ENCODE peak calls at places on chromosomes 13 and 19, in six cellular contexts. N is D721Med; D is CD4-positive, alpha-beta T cell; U is endodermal cell; Z is RWPE1; L is NB4. H is an unnamed sample.

GRCh38 chr13:49218493-49219051 is 1.6 kb upstream of the MLNR start:
- DNase-seq in Z (no peak), L (no peak), U (peak; percentile 71), D (no peak), N (no peak), H (no peak)

GRCh38 chr19:18029617-18030338 is 21.8 kb downstream of the ARRDC2 start:
- DNase-seq in U (no peak), Z (no peak), L (no peak), D (no peak), N (no peak), H (no peak)

GRCh38 chr13:42524487-42525034 is 49.4 kb upstream of the TNFSF11 start:
- DNase-seq in N (no peak), D (no peak), Z (no peak), U (no peak), L (no peak), H (no peak)

GRCh38 chr13:38346764-38347163 is 2.9 kb upstream of the UFM1 start:
- DNase-seq in L (no peak), U (no peak), N (no peak), Z (no peak), D (no peak), H (no peak)

GRCh38 chr19:33404916-33405315 is 31.4 kb downstream of the CEBPG start:
- DNase-seq in L (no peak), N (no peak), D (no peak), Z (no peak), U (no peak), H (no peak)

GRCh38 chr19:35228177-35228930 is at the start of gene FAM187B:
- DNase-seq in L (no peak), D (no peak), Z (no peak), N (no peak), U (no peak), H (no peak)

GRCh38 chr19:51417107-51417806 is at the start of gene SIGLEC10:
- DNase-seq in U (peak; percentile 52), L (peak; percentile 93), Z (no peak), N (no peak), D (no peak), H (no peak)

GRCh38 chr13:66347718-66348117 is 882.4 kb downstream of the PCDH9 start:
- DNase-seq in U (no peak), L (no peak), N (no peak), D (no peak), Z (no peak), H (no peak)

GRCh38 chr13:91740811-91741210 is 342.4 kb downstream of the GPC5 start:
- DNase-seq in Z (no peak), U (no peak), L (no peak), D (no peak), N (peak; percentile 27), H (no peak)

GRCh38 chr13:98484289-98485219 is 92.4 kb downstream of the STK24 start:
- DNase-seq in L (peak; percentile 93), D (peak; percentile 46), N (peak; percentile 59), U (peak; percentile 94), Z (peak; percentile 98), H (peak; percentile 67)

GRCh38 chr13:94706101-94706853 is 6.1 kb downstream of the SOX21 start:
- DNase-seq in Z (no peak), L (no peak), U (no peak), N (no peak), D (no peak), H (no peak)

GRCh38 chr13:32045963-32046785 is 14.6 kb downstream of the FRY start:
- DNase-seq in D (no peak), N (no peak), U (no peak), Z (no peak), L (peak; percentile 90), H (no peak)

GRCh38 chr19:37905936-37906867 is at the start of gene WDR87:
- DNase-seq in D (peak; percentile 46), Z (peak; percentile 39), L (peak; percentile 75), U (peak; percentile 95), N (peak; percentile 75), H (peak; percentile 71)

GRCh38 chr19:37903096-37903495 is 3.3 kb downstream of the WDR87 start:
- DNase-seq in U (no peak), L (no peak), N (no peak), D (no peak), Z (no peak), H (no peak)

GRCh38 chr19:37907735-37908066 is 693 bp downstream of the SIPA1L3 start:
- DNase-seq in L (no peak), U (no peak), N (no peak), Z (no peak), D (no peak), H (no peak)

GRCh38 chr19:37909661-37910199 is 2.7 kb downstream of the SIPA1L3 start:
- DNase-seq in U (no peak), N (no peak), Z (no peak), L (no peak), D (no peak), H (no peak)

DNA sequence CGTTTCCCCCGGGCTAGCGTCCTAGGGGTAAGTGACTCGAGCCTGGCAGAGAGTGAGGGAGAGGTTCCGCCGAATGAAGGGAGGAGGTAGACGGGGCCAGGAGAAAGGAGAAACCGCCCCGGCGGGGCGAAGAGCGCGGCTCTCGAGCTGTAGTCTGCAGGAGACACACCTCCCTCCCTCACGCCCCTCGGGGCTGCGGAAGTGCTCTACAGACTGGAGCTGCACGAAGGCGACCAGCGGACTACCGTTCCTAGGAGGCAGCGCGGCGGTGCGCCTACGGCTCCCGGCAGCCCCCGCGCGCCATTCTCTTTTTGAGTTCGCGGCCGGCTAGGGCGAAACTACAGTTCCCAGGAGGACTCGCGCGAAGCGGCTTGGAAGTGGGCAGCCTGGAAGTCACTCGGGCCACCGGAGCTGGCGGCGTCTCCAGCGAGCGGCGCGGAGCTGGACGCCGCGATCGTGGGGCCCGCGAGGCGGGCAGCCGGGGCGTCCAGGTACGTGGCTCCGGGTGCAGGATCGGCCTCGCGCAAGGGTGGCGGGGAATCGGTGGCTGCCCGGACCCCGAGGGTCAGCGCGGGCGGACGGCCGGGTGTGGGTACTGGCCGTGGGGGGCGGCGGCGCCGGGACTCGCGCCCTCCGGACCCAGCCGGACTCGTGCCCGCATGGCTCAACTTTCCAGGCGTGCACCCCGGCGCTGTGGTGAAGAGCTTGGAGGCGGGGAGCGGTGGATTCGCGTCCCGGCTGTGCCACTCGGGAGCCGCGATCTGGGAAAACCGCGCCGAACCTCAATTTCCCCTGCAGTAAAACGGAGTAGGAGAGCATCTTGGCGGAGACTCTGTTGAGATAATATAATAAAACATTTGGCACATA is at the start of gene SIPA1L3:
- DNase-seq in L (peak; percentile 95), Z (peak; percentile 89), D (peak; percentile 90), U (peak; percentile 99), N (peak; percentile 84), H (peak; percentile 94)
- TF ChIP-seq CTCF in L (no peak), Z (no peak), D (no peak), U (no peak), N (no peak), H (peak; percentile 12)

GRCh38 chr13:25406377-25406776 is 34.6 kb downstream of the ATP8A2 start:
- DNase-seq in L (peak; percentile 27), D (no peak), Z (no peak), U (peak; percentile 67), N (no peak), H (no peak)
- TF ChIP-seq CTCF in L (peak; percentile 41), D (no peak), Z (no peak), U (peak; percentile 73), N (peak; percentile 16), H (peak; percentile 13)

DNA sequence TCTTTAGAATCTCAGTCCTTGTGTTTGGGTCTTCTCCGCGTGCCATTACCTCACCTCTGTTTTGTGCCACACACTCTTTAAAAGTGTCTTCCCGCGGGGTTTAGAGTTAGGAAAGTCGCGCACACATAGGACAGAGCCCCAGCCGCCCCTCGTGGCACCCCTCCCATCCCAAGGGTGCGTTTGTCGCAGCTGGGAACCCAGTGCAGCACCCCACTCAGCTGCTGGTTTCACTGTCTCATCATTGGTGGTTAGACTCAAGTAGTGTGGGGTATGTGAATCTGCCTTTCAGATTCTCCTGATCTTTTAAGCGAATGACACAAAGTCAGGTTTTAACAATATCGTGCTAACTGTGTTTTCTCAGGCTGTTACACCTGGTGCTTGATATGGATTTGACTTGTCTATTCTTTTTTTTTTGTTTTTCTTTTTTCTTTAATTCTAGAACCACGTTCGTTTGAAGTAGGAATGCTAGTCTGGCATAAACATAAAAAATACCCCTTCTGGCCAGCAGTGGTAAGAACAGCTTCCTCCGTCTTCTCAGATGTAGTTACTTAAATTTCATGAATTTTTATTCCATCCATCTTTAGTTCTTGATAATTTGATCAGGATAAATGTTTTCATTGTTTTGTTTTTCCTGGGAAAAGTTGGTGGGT is 19.5 kb upstream of the NDUFS7 start:
- DNase-seq in Z (no peak), D (no peak), N (no peak), U (no peak), L (no peak), H (no peak)
- TF ChIP-seq CTCF in Z (peak; percentile 18), D (peak; percentile 38), N (no peak), U (peak; percentile 61), L (no peak), H (peak; percentile 44)

GRCh38 chr13:30923423-30923822 is 9.0 kb upstream of the TEX26 start:
- DNase-seq in U (no peak), L (no peak), D (no peak), Z (no peak), N (no peak), H (no peak)
- TF ChIP-seq CTCF in U (no peak), L (no peak), D (no peak), Z (no peak), N (no peak), H (no peak)

GRCh38 chr19:31249217-31249616 is 100.0 kb downstream of the TSHZ3 start:
- DNase-seq in D (no peak), Z (no peak), L (no peak), N (no peak), U (no peak), H (no peak)
- TF ChIP-seq CTCF in D (no peak), Z (no peak), L (no peak), N (no peak), U (peak; percentile 46), H (no peak)

H was measured in progenitor cell of endocrine pancreas.